ENCODE peak calls at places on chromosomes 11 and 22, in nine cellular contexts. F, K, I, A, E, X, Y, W and D are unnamed samples.

GRCh38 chr11:64258356-64258755 is 7.0 kb downstream of the PLCB3 start:
- DNase-seq in F (no peak), K (no peak), I (no peak), A (no peak), E (no peak), X (no peak), Y (no peak), W (no peak), D (no peak)

GRCh38 chr22:29621761-29622526 is 18.5 kb downstream of the NF2 start:
- DNase-seq in F (no peak), K (peak), I (no peak), A (no peak), E (peak), X (no peak), Y (no peak), W (no peak), D (peak)

GRCh38 chr22:41001722-41002122 is 50.5 kb downstream of the RBX1 start:
- DNase-seq in F (no peak), K (peak), I (no peak), A (no peak), E (peak), X (no peak), Y (no peak), W (no peak), D (no peak)

GRCh38 chr11:117230286-117230961 is 1.4 kb downstream of the PCSK7 start:
- DNase-seq in F (no peak), K (no peak), I (peak), A (no peak), E (peak), X (no peak), Y (no peak), W (no peak), D (no peak)

GRCh38 chr11:91926967-91927366 is 297.7 kb upstream of the FAT3 start:
- DNase-seq in F (no peak), K (no peak), I (no peak), A (no peak), E (peak), X (no peak), Y (no peak), W (no peak), D (no peak)

GRCh38 chr11:132072044-132072879 is 701.8 kb downstream of the NTM start:
- DNase-seq in F (no peak), K (peak), I (no peak), A (no peak), E (peak), X (no peak), Y (no peak), W (no peak), D (peak)

GRCh38 chr11:62146476-62147200 is 22.8 kb downstream of the INCENP start:
- DNase-seq in F (peak), K (no peak), I (no peak), A (no peak), E (no peak), X (no peak), Y (peak), W (no peak), D (no peak)

GRCh38 chr11:2265396-2265795 is 5.0 kb downstream of the ASCL2 start:
- DNase-seq in F (no peak), K (no peak), I (peak), A (no peak), E (no peak), X (no peak), Y (peak), W (no peak), D (no peak)

GRCh38 chr11:126366064-126366822 is 10.8 kb downstream of the ST3GAL4 start:
- DNase-seq in F (no peak), K (no peak), I (no peak), A (no peak), E (no peak), X (no peak), Y (peak), W (no peak), D (no peak)

GRCh38 chr22:32649515-32650200 is 151.8 kb upstream of the TIMP3 start:
- DNase-seq in F (no peak), K (peak), I (peak), A (no peak), E (peak), X (no peak), Y (no peak), W (no peak), D (no peak)

GRCh38 chr11:48031602-48032001 is 51.2 kb downstream of the PTPRJ start:
- DNase-seq in F (no peak), K (no peak), I (no peak), A (no peak), E (no peak), X (no peak), Y (no peak), W (no peak), D (no peak)

GRCh38 chr11:93054881-93055280 is 85.4 kb downstream of the MTNR1B start:
- DNase-seq in F (no peak), K (peak), I (peak), A (no peak), E (peak), X (no peak), Y (no peak), W (no peak), D (peak)

GRCh38 chr22:40289991-40290459 is 56.3 kb upstream of the ADSL start:
- DNase-seq in F (no peak), K (no peak), I (peak), A (peak), E (peak), X (no peak), Y (peak), W (peak), D (no peak)

GRCh38 chr11:109123811-109124787 is 297.9 kb upstream of the C11orf87 start:
- DNase-seq in F (no peak), K (no peak), I (no peak), A (no peak), E (peak), X (no peak), Y (no peak), W (no peak), D (peak)